ENCODE peak calls at places on chromosomes 11 and 22, in nine cellular contexts. O, D, C, H, X, B, T, S and A are unnamed samples. For H3K4me1 and H3K36me3, the result is how much of the 10 kb centered on the place peaks cover.

GRCh38 chr11:88231894-88232482 is 56.7 kb upstream of the RAB38 start:
- DNase-seq in O (no peak), D (peak), C (peak), H (no peak), X (no peak), B (peak), T (peak), S (no peak), A (no peak)

GRCh38 chr22:46936378-46936916 is 174.0 kb downstream of the TBC1D22A start:
- DNase-seq in O (no peak), D (no peak), C (no peak), H (no peak), X (no peak), B (no peak), T (no peak), S (no peak), A (no peak)

GRCh38 chr11:134686418-134686817 is 274.4 kb upstream of the B3GAT1 start:
- DNase-seq in O (no peak), D (peak), C (no peak), H (no peak), X (no peak), B (no peak), T (no peak), S (no peak), A (no peak)

GRCh38 chr22:23527971-23528740 is 51.9 kb downstream of the IGLL1 start:
- DNase-seq in O (peak), D (no peak), C (no peak), H (peak), X (no peak), B (no peak), T (no peak), S (no peak), A (no peak)

GRCh38 chr11:113113801-113114451 is 152.7 kb downstream of the NCAM1 start:
- DNase-seq in O (no peak), D (no peak), C (no peak), H (no peak), X (peak), B (no peak), T (no peak), S (no peak), A (no peak)

GRCh38 chr11:76238551-76238950 is 32.2 kb upstream of the WNT11 start:
- DNase-seq in O (no peak), D (no peak), C (no peak), H (peak), X (no peak), B (no peak), T (no peak), S (peak), A (no peak)

GRCh38 chr11:93407777-93408401 is 77.3 kb downstream of the DEUP1 start:
- DNase-seq in O (no peak), D (no peak), C (no peak), H (no peak), X (no peak), B (peak), T (no peak), S (no peak), A (no peak)

GRCh38 chr11:118979434-118979833 is 7.9 kb downstream of the FOXR1 start:
- DNase-seq in O (no peak), D (peak), C (no peak), H (no peak), X (no peak), B (peak), T (no peak), S (no peak), A (no peak)

GRCh38 chr11:72985645-72986044 is 156.5 kb downstream of the FCHSD2 start:
- DNase-seq in O (no peak), D (no peak), C (no peak), H (no peak), X (no peak), B (no peak), T (no peak), S (no peak), A (no peak)

GRCh38 chr11:96215094-96215782 is 127.8 kb downstream of the MAML2 start:
- DNase-seq in O (peak), D (no peak), C (peak), H (no peak), X (no peak), B (peak), T (no peak), S (peak), A (peak)

GRCh38 chr22:47301820-47302475 is 539.5 kb downstream of the TBC1D22A start:
- DNase-seq in O (no peak), D (no peak), C (no peak), H (no peak), X (no peak), B (no peak), T (no peak), S (no peak), A (peak)

GRCh38 chr11:42462558-42463310 is 849.1 kb upstream of the API5 start:
- DNase-seq in O (no peak), D (no peak), C (no peak), H (no peak), X (no peak), B (no peak), T (no peak), S (no peak), A (no peak)

GRCh38 chr11:45097721-45098493 is 48.5 kb upstream of the PRDM11 start:
- DNase-seq in O (peak), D (peak), C (no peak), H (peak), X (peak), B (peak), T (peak), S (peak), A (peak)

GRCh38 chr11:77147668-77148321 is 19.7 kb downstream of the MYO7A start:
- DNase-seq in O (no peak), D (peak), C (peak), H (peak), X (no peak), B (peak), T (no peak), S (peak), A (no peak)

GRCh38 chr11:92978226-92979111 is 9.0 kb downstream of the MTNR1B start:
- DNase-seq in O (no peak), D (no peak), C (no peak), H (no peak), X (peak), B (no peak), T (no peak), S (no peak), A (no peak)

GRCh38 chr11:118884613-118885274 is 1.1 kb downstream of the CXCR5 start:
- DNase-seq in O (no peak), D (no peak), C (no peak), H (no peak), X (no peak), B (no peak), T (no peak), S (no peak), A (no peak)

GRCh38 chr22:45885941-45886395 is 91.0 kb downstream of the WNT7B start:
- DNase-seq in O (peak), D (peak), C (no peak), H (peak), X (no peak), B (no peak), T (no peak), S (peak), A (no peak)

GRCh38 chr11:64600281-64600992 is 9.4 kb downstream of the SLC22A12 start:
- DNase-seq in O (peak), D (no peak), C (no peak), H (peak), X (no peak), B (no peak), T (no peak), S (peak), A (no peak)

GRCh38 chr11:125100136-125100535 is 11.3 kb downstream of the TMEM218 start:
- DNase-seq in O (no peak), D (no peak), C (no peak), H (no peak), X (no peak), B (no peak), T (no peak), S (no peak), A (no peak)

GRCh38 chr11:88195908-88196307 is 20.7 kb upstream of the RAB38 start:
- DNase-seq in O (no peak), D (no peak), C (no peak), H (no peak), X (no peak), B (no peak), T (no peak), S (no peak), A (no peak)

GRCh38 chr22:23245045-23245798 is 64.9 kb downstream of the BCR start:
- DNase-seq in O (no peak), D (no peak), C (no peak), H (no peak), X (no peak), B (peak), T (no peak), S (no peak), A (peak)

GRCh38 chr11:118168316-118168715 is 8.1 kb downstream of the SCN2B start:
- DNase-seq in O (no peak), D (no peak), C (no peak), H (peak), X (no peak), B (no peak), T (no peak), S (no peak), A (no peak)

GRCh38 chr22:48891688-48892380 is 935.8 kb downstream of the BRD1 start:
- DNase-seq in O (no peak), D (no peak), C (no peak), H (no peak), X (no peak), B (no peak), T (no peak), S (no peak), A (no peak)

GRCh38 chr11:119432484-119433368 is 9.8 kb upstream of the THY1 start:
- DNase-seq in O (no peak), D (no peak), C (no peak), H (no peak), X (no peak), B (no peak), T (peak), S (no peak), A (peak)

GRCh38 chr11:60777572-60777971 is 7.6 kb upstream of the MS4A10 start:
- DNase-seq in O (no peak), D (no peak), C (no peak), H (no peak), X (peak), B (no peak), T (no peak), S (peak), A (peak)

GRCh38 chr11:104541706-104542105 is 356.6 kb downstream of the CASP12 start:
- DNase-seq in O (no peak), D (no peak), C (no peak), H (no peak), X (no peak), B (no peak), T (no peak), S (no peak), A (no peak)

GRCh38 chr22:27973851-27974250 is 54.8 kb upstream of the PITPNB start:
- DNase-seq in O (no peak), D (no peak), C (no peak), H (no peak), X (no peak), B (no peak), T (no peak), S (no peak), A (no peak)

GRCh38 chr11:31799036-31799793 is 11.9 kb downstream of the PAX6 start:
- DNase-seq in O (no peak), D (peak), C (no peak), H (peak), X (no peak), B (no peak), T (no peak), S (no peak), A (no peak)

GRCh38 chr11:32421992-32422391 is 13.3 kb downstream of the WT1 start:
- DNase-seq in O (no peak), D (no peak), C (no peak), H (no peak), X (no peak), B (no peak), T (no peak), S (no peak), A (no peak)

GRCh38 chr11:116727990-116728389 is 44.8 kb downstream of the BUD13 start:
- DNase-seq in O (no peak), D (no peak), C (no peak), H (no peak), X (no peak), B (no peak), T (no peak), S (no peak), A (no peak)

GRCh38 chr11:123594188-123594901 is 60.1 kb downstream of the SCN3B start:
- DNase-seq in O (no peak), D (no peak), C (no peak), H (no peak), X (no peak), B (no peak), T (no peak), S (no peak), A (no peak)

GRCh38 chr11:7281083-7281482 is 29.4 kb downstream of the SYT9 start:
- DNase-seq in O (no peak), D (no peak), C (no peak), H (no peak), X (no peak), B (no peak), T (no peak), S (no peak), A (no peak)

GRCh38 chr11:123300874-123301695 is 106.0 kb upstream of the CLMP start:
- DNase-seq in O (no peak), D (no peak), C (no peak), H (no peak), X (no peak), B (no peak), T (no peak), S (no peak), A (no peak)

GRCh38 chr22:23218867-23219251 is 38.5 kb downstream of the BCR start:
- DNase-seq in O (no peak), D (peak), C (no peak), H (peak), X (no peak), B (no peak), T (no peak), S (peak), A (peak)

GRCh38 chr22:42996646-42997365 is 18.1 kb downstream of the PACSIN2 start:
- DNase-seq in O (no peak), D (no peak), C (no peak), H (no peak), X (no peak), B (no peak), T (no peak), S (no peak), A (no peak)

GRCh38 chr22:43001271-43002197 is 13.4 kb downstream of the PACSIN2 start:
- DNase-seq in O (no peak), D (no peak), C (no peak), H (no peak), X (no peak), B (no peak), T (no peak), S (no peak), A (no peak)

GRCh38 chr22:42997577-42997976 is 17.4 kb downstream of the PACSIN2 start:
- DNase-seq in O (no peak), D (no peak), C (no peak), H (no peak), X (no peak), B (no peak), T (no peak), S (no peak), A (no peak)

GRCh38 chr22:43002198-43002577 is 12.8 kb downstream of the PACSIN2 start:
- DNase-seq in O (no peak), D (peak), C (no peak), H (no peak), X (no peak), B (no peak), T (no peak), S (no peak), A (peak)

GRCh38 chr22:43000441-43001175 is 14.3 kb downstream of the PACSIN2 start:
- DNase-seq in O (no peak), D (no peak), C (no peak), H (no peak), X (no peak), B (no peak), T (no peak), S (no peak), A (no peak)
- H3K4me1 ChIP-seq in O (under half), D (under half), C (under half), H (half or more), X (half or more), B (under half), T (under half), S (under half), A (half or more)

DNA sequence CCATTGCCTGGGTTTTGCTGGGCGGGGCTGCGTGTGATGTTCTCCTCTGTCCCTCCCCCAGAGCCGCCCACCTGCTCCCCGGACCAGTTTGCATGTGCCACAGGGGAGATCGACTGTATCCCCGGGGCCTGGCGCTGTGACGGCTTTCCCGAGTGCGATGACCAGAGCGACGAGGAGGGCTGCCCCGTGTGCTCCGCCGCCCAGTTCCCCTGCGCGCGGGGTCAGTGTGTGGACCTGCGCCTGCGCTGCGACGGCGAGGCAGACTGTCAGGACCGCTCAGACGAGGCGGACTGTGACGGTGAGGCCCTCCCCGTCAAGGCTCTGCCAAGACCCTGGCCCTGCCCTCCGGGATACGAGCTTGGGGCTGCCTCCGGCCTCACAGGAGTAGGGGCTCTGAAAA is 27.0 kb upstream of the PPP6R3 start:
- DNase-seq in O (no peak), D (no peak), C (no peak), H (no peak), X (no peak), B (no peak), T (no peak), S (no peak), A (no peak)
- H3K36me3 ChIP-seq in O (under half), D (under half), C (under half), H (half or more), X (under half), B (half or more), T (under half), S (under half), A (half or more)

GRCh38 chr11:128507936-128508335 is 79.4 kb downstream of the ETS1 start:
- DNase-seq in O (no peak), D (no peak), C (no peak), H (no peak), X (no peak), B (no peak), T (no peak), S (no peak), A (no peak)

GRCh38 chr11:128506384-128506783 is 81.0 kb downstream of the ETS1 start:
- DNase-seq in O (no peak), D (no peak), C (no peak), H (no peak), X (no peak), B (no peak), T (no peak), S (no peak), A (no peak)

GRCh38 chr11:128505449-128506058 is 81.8 kb downstream of the ETS1 start:
- DNase-seq in O (no peak), D (no peak), C (no peak), H (no peak), X (no peak), B (no peak), T (no peak), S (no peak), A (no peak)

GRCh38 chr11:128508785-128509518 is 78.4 kb downstream of the ETS1 start:
- DNase-seq in O (no peak), D (no peak), C (peak), H (no peak), X (no peak), B (no peak), T (no peak), S (no peak), A (no peak)

GRCh38 chr11:128506999-128507591 is 80.3 kb downstream of the ETS1 start:
- DNase-seq in O (peak), D (no peak), C (no peak), H (peak), X (peak), B (no peak), T (peak), S (peak), A (peak)
- H3K4me1 ChIP-seq in O (under half), D (under half), C (half or more), H (half or more), X (half or more), B (under half), T (under half), S (under half), A (half or more)

DNA sequence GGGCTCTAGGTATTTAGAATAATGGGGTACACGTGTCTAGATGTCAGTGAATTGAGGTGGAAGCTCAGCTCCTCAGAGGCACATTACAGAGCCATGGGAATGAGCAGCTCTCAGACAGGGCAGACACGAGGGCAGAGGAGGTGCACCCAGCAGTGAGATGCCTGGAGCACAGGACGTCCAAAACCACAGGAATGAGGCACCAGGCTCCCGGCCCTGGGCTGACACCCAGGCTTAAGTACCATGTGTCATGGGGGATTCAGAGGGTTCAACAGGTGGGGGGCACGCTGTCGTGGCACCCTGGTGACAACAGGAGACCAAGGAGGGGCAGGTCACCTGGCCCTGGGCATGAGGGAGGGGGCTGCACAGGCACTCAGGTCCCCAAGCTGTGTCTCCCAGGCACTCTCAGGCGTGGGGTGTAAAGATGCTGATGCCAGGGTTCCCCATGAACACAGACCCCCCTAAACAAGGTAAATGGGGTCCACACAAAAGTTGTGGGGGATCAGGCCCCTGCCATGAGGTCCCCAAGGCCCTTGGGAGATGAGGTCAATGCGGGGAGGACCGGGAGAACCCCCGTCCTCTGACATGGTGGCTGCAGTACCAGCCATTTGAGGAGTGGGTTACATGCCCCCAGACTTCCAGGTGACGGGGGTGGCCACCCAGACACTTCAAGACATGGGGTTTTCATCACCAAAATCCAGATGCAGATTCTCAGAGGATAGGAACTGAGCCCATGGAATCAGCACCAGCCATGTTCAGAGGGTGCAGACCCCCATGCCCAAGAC is 5.6 kb upstream of the SYT8 start:
- DNase-seq in O (no peak), D (no peak), C (no peak), H (no peak), X (peak), B (no peak), T (no peak), S (peak), A (peak)
- H3K36me3 ChIP-seq in O (under half), D (under half), C (under half), H (under half), X (under half), B (under half), T (under half), S (under half), A (under half)

DNA sequence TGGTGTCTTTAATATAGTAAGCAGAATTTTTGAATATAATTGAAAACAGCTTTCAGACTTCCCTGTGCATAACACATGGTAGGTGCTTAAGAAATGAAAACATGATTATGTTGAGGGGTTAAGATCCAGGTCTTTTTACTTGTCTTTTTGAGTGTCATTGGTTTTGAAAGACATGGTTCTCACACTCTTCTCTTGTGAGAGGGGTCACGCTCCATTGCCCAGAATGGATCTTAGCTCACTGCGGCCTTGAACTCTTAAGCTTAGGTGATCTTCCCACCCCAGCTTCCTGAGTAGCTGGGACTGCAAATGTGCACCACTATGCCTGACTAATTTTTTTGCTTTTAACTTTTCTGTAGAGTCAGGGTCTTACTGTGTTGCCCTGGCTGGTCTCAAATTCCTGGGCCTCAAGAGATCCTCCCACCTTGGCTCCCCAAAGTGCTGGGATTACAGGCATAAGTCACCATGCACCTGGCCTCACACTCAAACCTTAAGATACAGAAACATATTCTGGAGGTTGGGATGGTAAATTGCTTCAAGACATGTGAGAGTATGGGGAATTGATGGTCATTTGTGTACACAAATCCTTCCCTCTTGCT is 1.4 kb downstream of the SPCS2 start:
- DNase-seq in O (no peak), D (no peak), C (no peak), H (no peak), X (no peak), B (no peak), T (no peak), S (no peak), A (no peak)
- H3K4me1 ChIP-seq in O (under half), D (under half), C (under half), H (half or more), X (half or more), B (under half), T (under half), S (under half), A (under half)

DNA sequence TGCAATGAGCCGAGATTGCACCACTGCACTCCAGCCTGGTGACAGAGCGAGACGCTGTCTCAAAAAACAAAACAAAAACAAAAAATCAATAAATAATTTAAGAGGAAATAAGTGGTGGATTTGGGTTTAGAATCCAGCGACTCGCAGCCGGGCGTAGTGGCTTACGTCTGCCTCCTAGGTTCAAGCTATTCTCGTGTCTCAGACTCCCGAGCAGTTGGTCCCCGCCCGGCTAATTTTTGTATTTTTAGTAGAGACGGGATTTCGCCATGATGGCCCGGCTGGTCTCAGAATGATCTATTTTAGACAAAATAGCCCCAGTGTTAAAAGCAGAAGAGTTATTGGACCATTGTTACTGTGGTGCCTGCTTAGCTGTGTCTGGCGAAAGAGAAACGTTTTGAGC is 29.8 kb downstream of the SNU13 start:
- DNase-seq in O (no peak), D (no peak), C (no peak), H (no peak), X (no peak), B (no peak), T (no peak), S (no peak), A (no peak)
- H3K36me3 ChIP-seq in O (under half), D (half or more), C (half or more), H (half or more), X (half or more), B (half or more), T (under half), S (under half), A (half or more)